ENCODE peak calls at places on chromosomes 4 and X, in seven cellular contexts. One of them, this sample, is unnamed. For H3K27me3, the result is how much of the 10 kb centered on the place peaks cover.

GRCh38 chrX:132041016-132041415 is 17.9 kb downstream of the STK26 start:
- DNase-seq in keratinocyte: no peak
- DNase-seq in fibroblast of lung: no peak
- DNase-seq in IMR-90: no peak
- DNase-seq in neural progenitor cell: peak
- DNase-seq in endothelial cell of umbilical vein: peak
- DNase-seq in astrocyte: peak
- DNase-seq in this sample: peak

GRCh38 chr4:8274772-8275241 is 5.3 kb downstream of the HTRA3 start:
- DNase-seq in keratinocyte: no peak
- DNase-seq in fibroblast of lung: peak
- DNase-seq in IMR-90: peak
- DNase-seq in neural progenitor cell: peak
- DNase-seq in endothelial cell of umbilical vein: no peak
- DNase-seq in astrocyte: peak
- DNase-seq in this sample: peak

GRCh38 chr4:164933244-164933643 is 44.2 kb downstream of the TRIM61 start:
- DNase-seq in keratinocyte: no peak
- DNase-seq in fibroblast of lung: no peak
- DNase-seq in IMR-90: no peak
- DNase-seq in neural progenitor cell: no peak
- DNase-seq in endothelial cell of umbilical vein: no peak
- DNase-seq in astrocyte: no peak
- DNase-seq in this sample: no peak

GRCh38 chr4:110605077-110605476 is 17.8 kb downstream of the PITX2 start:
- DNase-seq in keratinocyte: no peak
- DNase-seq in fibroblast of lung: no peak
- DNase-seq in IMR-90: no peak
- DNase-seq in neural progenitor cell: no peak
- DNase-seq in endothelial cell of umbilical vein: no peak
- DNase-seq in astrocyte: no peak
- DNase-seq in this sample: no peak

GRCh38 chr4:142474398-142475087 is 371.6 kb downstream of the INPP4B start:
- DNase-seq in keratinocyte: peak
- DNase-seq in fibroblast of lung: no peak
- DNase-seq in IMR-90: peak
- DNase-seq in neural progenitor cell: no peak
- DNase-seq in endothelial cell of umbilical vein: no peak
- DNase-seq in astrocyte: peak
- DNase-seq in this sample: peak

GRCh38 chr4:180947421-180947820 is 1295.8 kb upstream of the TENM3 start:
- DNase-seq in keratinocyte: no peak
- DNase-seq in fibroblast of lung: peak
- DNase-seq in IMR-90: peak
- DNase-seq in neural progenitor cell: peak
- DNase-seq in endothelial cell of umbilical vein: no peak
- DNase-seq in astrocyte: peak
- DNase-seq in this sample: peak

GRCh38 chr4:57020467-57021101 is 41.9 kb downstream of the POLR2B start:
- DNase-seq in keratinocyte: peak
- DNase-seq in fibroblast of lung: peak
- DNase-seq in IMR-90: peak
- DNase-seq in neural progenitor cell: no peak
- DNase-seq in endothelial cell of umbilical vein: peak
- DNase-seq in astrocyte: peak
- DNase-seq in this sample: peak

GRCh38 chr4:155526452-155527169 is 140.0 kb upstream of the GUCY1A1 start:
- DNase-seq in keratinocyte: no peak
- DNase-seq in fibroblast of lung: peak
- DNase-seq in IMR-90: peak
- DNase-seq in neural progenitor cell: no peak
- DNase-seq in endothelial cell of umbilical vein: peak
- DNase-seq in astrocyte: no peak
- DNase-seq in this sample: no peak

GRCh38 chr4:168057412-168057811 is 34.9 kb upstream of the ANXA10 start:
- DNase-seq in keratinocyte: no peak
- DNase-seq in fibroblast of lung: no peak
- DNase-seq in IMR-90: no peak
- DNase-seq in neural progenitor cell: no peak
- DNase-seq in endothelial cell of umbilical vein: no peak
- DNase-seq in astrocyte: no peak
- DNase-seq in this sample: no peak

GRCh38 chr4:71406459-71406963 is 67.7 kb downstream of the SLC4A4 start:
- DNase-seq in keratinocyte: no peak
- DNase-seq in fibroblast of lung: peak
- DNase-seq in IMR-90: peak
- DNase-seq in neural progenitor cell: no peak
- DNase-seq in endothelial cell of umbilical vein: peak
- DNase-seq in astrocyte: peak
- DNase-seq in this sample: no peak

GRCh38 chr4:176001171-176002006 is 64.3 kb upstream of the WDR17 start:
- DNase-seq in keratinocyte: no peak
- DNase-seq in fibroblast of lung: peak
- DNase-seq in IMR-90: peak
- DNase-seq in neural progenitor cell: peak
- DNase-seq in endothelial cell of umbilical vein: peak
- DNase-seq in astrocyte: peak
- DNase-seq in this sample: no peak
- H3K9ac ChIP-seq in keratinocyte: no peak
- H3K9ac ChIP-seq in fibroblast of lung: no peak
- H3K9ac ChIP-seq in IMR-90: peak
- H3K9ac ChIP-seq in neural progenitor cell: no peak
- H3K9ac ChIP-seq in endothelial cell of umbilical vein: no peak
- H3K9ac ChIP-seq in astrocyte: peak
- H3K9ac ChIP-seq in this sample: no peak

DNA sequence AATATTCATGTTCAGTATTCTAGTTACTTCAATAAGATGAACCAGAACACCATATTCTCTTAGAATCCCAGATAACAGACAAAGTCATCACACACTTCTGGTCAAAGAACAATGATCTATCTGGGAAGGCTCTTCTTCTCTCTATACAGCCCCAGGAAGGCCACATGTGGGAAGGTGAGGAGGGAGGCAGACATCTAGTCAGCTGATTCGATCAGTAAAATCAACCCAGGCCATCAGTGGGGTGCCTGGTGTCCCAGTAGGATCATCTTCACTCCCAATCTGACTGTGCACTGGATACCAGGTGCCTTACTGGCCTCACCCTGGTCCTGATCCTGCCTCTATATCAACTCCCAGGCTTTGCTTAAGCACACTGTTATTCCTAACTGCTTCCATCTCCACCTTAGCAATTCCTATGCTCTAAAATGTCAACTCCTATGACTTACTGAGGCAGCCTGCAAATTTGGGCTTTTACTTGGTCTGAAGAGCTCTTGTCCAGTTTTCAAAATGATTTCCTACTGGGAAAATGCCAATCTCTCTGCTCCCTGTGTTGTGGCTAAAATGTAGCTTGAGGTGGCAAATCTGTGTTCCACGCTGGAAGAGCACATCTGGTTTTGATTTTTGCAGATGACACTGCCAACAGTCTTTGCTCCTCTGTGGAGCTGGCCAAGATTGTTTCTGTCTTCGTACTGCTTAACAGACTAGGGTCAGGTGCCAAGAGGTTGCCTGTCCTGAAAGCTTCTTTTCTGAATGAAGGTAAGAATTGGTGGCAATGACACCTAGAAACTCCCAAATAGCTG is 128.7 kb downstream of the MGST2 start:
- DNase-seq in keratinocyte: no peak
- DNase-seq in fibroblast of lung: peak
- DNase-seq in IMR-90: peak
- DNase-seq in neural progenitor cell: no peak
- DNase-seq in endothelial cell of umbilical vein: no peak
- DNase-seq in astrocyte: peak
- DNase-seq in this sample: no peak
- TF ChIP-seq CTCF in keratinocyte: no peak
- TF ChIP-seq CTCF in fibroblast of lung: no peak
- TF ChIP-seq CTCF in IMR-90: no peak
- TF ChIP-seq CTCF in neural progenitor cell: no peak
- TF ChIP-seq CTCF in endothelial cell of umbilical vein: no peak
- TF ChIP-seq CTCF in astrocyte: no peak
- TF ChIP-seq CTCF in this sample: no peak

DNA sequence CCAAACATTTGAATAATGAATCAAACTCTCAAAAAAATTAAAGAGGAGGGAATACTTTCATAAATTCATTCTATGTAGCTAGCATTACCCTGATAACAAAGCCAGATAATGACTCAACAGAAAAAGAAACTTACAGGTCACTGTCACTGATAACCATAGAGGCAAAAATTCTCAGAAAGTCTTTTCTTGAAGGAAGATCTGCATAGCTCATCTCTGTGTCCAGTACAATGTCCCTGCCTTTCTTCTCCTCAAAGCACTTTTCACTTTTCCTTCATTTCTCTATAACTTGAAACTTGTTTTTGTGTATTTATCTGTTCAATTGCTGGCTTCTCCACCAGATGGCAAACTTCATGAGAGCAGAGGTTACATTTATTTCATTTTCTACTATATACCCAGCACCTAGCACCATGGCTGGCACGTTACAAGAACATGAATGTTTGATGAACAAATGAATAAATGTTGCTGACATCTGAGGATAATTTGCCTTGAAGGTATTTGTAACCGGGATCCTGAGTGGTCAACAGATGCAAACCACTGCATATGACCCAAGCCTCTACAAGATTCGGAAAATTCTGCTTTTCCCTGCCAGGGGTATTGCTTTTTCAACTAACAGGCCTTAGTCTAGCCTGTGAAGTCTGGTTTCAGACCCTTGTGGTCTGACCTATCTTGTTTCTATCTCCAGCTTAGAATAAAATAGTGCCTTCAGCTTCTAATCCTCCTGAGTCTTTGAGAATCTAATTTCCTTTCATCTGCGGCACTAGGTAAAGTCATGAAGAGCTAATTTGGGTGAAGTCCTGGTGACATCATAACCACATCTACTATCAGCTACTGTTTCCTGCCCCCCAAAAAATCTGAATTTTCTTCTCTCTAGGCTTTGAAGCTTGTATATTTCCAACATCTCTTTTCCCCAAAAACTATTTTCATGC is 52.5 kb upstream of the ANTXR2 start:
- DNase-seq in keratinocyte: no peak
- DNase-seq in fibroblast of lung: peak
- DNase-seq in IMR-90: peak
- DNase-seq in neural progenitor cell: no peak
- DNase-seq in endothelial cell of umbilical vein: peak
- DNase-seq in astrocyte: peak
- DNase-seq in this sample: peak
- H3K27me3 ChIP-seq in keratinocyte: under half
- H3K27me3 ChIP-seq in fibroblast of lung: under half
- H3K27me3 ChIP-seq in IMR-90: under half
- H3K27me3 ChIP-seq in neural progenitor cell: under half
- H3K27me3 ChIP-seq in endothelial cell of umbilical vein: under half
- H3K27me3 ChIP-seq in astrocyte: under half
- H3K27me3 ChIP-seq in this sample: under half

DNA sequence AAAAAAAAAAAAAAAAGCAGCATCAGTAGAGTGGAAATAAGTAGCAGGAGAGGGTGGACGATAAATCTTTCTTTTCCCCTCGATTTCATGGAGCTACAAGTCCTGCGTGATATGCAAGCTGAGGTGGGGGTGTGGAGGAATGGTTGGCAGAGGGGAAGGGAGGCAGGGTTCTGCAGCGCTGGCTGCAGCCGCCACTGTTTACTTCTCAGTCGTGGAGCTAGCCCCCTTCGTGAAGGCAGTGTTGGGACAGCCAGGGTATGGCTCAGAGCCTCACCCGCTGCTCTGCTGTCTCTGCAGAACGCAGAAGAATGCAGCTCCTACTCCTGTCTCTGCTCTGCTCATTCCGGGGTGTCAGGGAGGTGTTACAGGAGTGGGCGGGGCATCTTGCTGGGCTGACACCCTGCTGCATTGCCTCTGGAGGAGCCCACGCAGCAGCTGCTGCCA is 140.6 kb downstream of the GPM6A start:
- DNase-seq in keratinocyte: no peak
- DNase-seq in fibroblast of lung: no peak
- DNase-seq in IMR-90: no peak
- DNase-seq in neural progenitor cell: peak
- DNase-seq in endothelial cell of umbilical vein: no peak
- DNase-seq in astrocyte: peak
- DNase-seq in this sample: no peak
- H3K9ac ChIP-seq in keratinocyte: no peak
- H3K9ac ChIP-seq in fibroblast of lung: no peak
- H3K9ac ChIP-seq in IMR-90: no peak
- H3K9ac ChIP-seq in neural progenitor cell: no peak
- H3K9ac ChIP-seq in endothelial cell of umbilical vein: no peak
- H3K9ac ChIP-seq in astrocyte: no peak
- H3K9ac ChIP-seq in this sample: no peak

GRCh38 chr4:161252520-161253141 is 911.2 kb downstream of the FSTL5 start:
- DNase-seq in keratinocyte: no peak
- DNase-seq in fibroblast of lung: peak
- DNase-seq in IMR-90: peak
- DNase-seq in neural progenitor cell: no peak
- DNase-seq in endothelial cell of umbilical vein: peak
- DNase-seq in astrocyte: no peak
- DNase-seq in this sample: peak

GRCh38 chr4:161256172-161256571 is 907.6 kb downstream of the FSTL5 start:
- DNase-seq in keratinocyte: no peak
- DNase-seq in fibroblast of lung: peak
- DNase-seq in IMR-90: no peak
- DNase-seq in neural progenitor cell: peak
- DNase-seq in endothelial cell of umbilical vein: no peak
- DNase-seq in astrocyte: peak
- DNase-seq in this sample: no peak

GRCh38 chr4:161254375-161254774 is 909.4 kb downstream of the FSTL5 start:
- DNase-seq in keratinocyte: no peak
- DNase-seq in fibroblast of lung: no peak
- DNase-seq in IMR-90: no peak
- DNase-seq in neural progenitor cell: no peak
- DNase-seq in endothelial cell of umbilical vein: no peak
- DNase-seq in astrocyte: no peak
- DNase-seq in this sample: no peak

GRCh38 chr4:161260819-161261218 is 903.0 kb downstream of the FSTL5 start:
- DNase-seq in keratinocyte: no peak
- DNase-seq in fibroblast of lung: no peak
- DNase-seq in IMR-90: no peak
- DNase-seq in neural progenitor cell: no peak
- DNase-seq in endothelial cell of umbilical vein: no peak
- DNase-seq in astrocyte: no peak
- DNase-seq in this sample: no peak

DNA sequence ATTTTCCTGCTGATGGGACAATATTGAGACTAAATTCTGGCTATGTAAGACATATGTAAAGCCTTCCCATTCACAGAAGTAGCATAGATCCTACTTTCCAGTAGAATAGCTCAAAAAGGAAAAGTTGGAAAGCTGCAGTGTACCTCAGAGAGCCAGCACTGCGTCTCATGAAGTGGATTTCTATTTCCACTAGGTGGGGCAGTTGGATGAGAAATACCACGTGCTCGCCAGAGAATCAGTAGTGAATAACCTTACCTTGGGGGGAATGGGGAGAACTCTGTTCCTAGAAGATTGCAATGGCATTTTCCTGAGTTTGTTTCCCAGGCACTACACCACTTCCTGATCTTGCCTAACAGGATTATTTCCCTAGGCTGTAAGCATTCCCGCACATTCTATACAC is 907.1 kb downstream of the FSTL5 start:
- DNase-seq in keratinocyte: no peak
- DNase-seq in fibroblast of lung: no peak
- DNase-seq in IMR-90: no peak
- DNase-seq in neural progenitor cell: peak
- DNase-seq in endothelial cell of umbilical vein: peak
- DNase-seq in astrocyte: no peak
- DNase-seq in this sample: no peak
- TF ChIP-seq CTCF in keratinocyte: no peak
- TF ChIP-seq CTCF in fibroblast of lung: peak
- TF ChIP-seq CTCF in IMR-90: peak
- TF ChIP-seq CTCF in neural progenitor cell: peak
- TF ChIP-seq CTCF in endothelial cell of umbilical vein: peak
- TF ChIP-seq CTCF in astrocyte: peak
- TF ChIP-seq CTCF in this sample: peak

GRCh38 chr4:108370826-108371225 is 202.1 kb upstream of the LEF1 start:
- DNase-seq in keratinocyte: no peak
- DNase-seq in fibroblast of lung: no peak
- DNase-seq in IMR-90: no peak
- DNase-seq in neural progenitor cell: no peak
- DNase-seq in endothelial cell of umbilical vein: no peak
- DNase-seq in astrocyte: no peak
- DNase-seq in this sample: no peak
- H3K27me3 ChIP-seq in keratinocyte: under half
- H3K27me3 ChIP-seq in fibroblast of lung: under half
- H3K27me3 ChIP-seq in IMR-90: under half
- H3K27me3 ChIP-seq in neural progenitor cell: under half
- H3K27me3 ChIP-seq in endothelial cell of umbilical vein: under half
- H3K27me3 ChIP-seq in astrocyte: under half
- H3K27me3 ChIP-seq in this sample: under half